ENCODE peak calls at places on chromosomes 16 and 17, in seven cellular contexts. P is activated effector memory CD4-positive, alpha-beta T cell treated with Interleukin-2 at 50 U/mL for 16 hours; D is SJCRH30; E is GM12878; R is NCI-H774; H is OCI-M1; J is mucosa of descending colon. O is an unnamed sample.

GRCh38 chr17:54948380-54948779 is 20.1 kb downstream of the COX11 start:
- DNase-seq in P (no peak), D (peak), E (no peak), R (no peak), H (peak), J (no peak), O (no peak)

GRCh38 chr16:89557230-89557935 is 3.1 kb upstream of the RPL13 start:
- DNase-seq in P (peak), D (peak), E (no peak), R (no peak), H (peak), J (peak), O (no peak)

GRCh38 chr16:4217246-4218131 is 24.4 kb downstream of the SRL start:
- DNase-seq in P (no peak), D (peak), E (no peak), R (no peak), H (no peak), J (no peak), O (no peak)

GRCh38 chr16:30656974-30657865 is 1.0 kb upstream of the FBRS start:
- DNase-seq in P (no peak), D (no peak), E (no peak), R (peak), H (no peak), J (no peak), O (no peak)

GRCh38 chr17:51372345-51373004 is 112.1 kb downstream of the UTP18 start:
- DNase-seq in P (no peak), D (peak), E (peak), R (peak), H (peak), J (no peak), O (no peak)

GRCh38 chr17:64679710-64680216 is 17.7 kb upstream of the SMURF2 start:
- DNase-seq in P (no peak), D (no peak), E (no peak), R (no peak), H (no peak), J (no peak), O (peak)

GRCh38 chr16:69861276-69862030 is 89.7 kb upstream of the CLEC18A start:
- DNase-seq in P (no peak), D (no peak), E (no peak), R (no peak), H (no peak), J (no peak), O (no peak)

GRCh38 chr17:81866440-81867122 is 4.6 kb downstream of the ARHGDIA start:
- DNase-seq in P (no peak), D (no peak), E (no peak), R (no peak), H (peak), J (no peak), O (no peak)

GRCh38 chr16:85401370-85401916 is 211.7 kb upstream of the GSE1 start:
- DNase-seq in P (no peak), D (no peak), E (no peak), R (no peak), H (no peak), J (peak), O (no peak)

GRCh38 chr16:11130978-11131665 is 124.9 kb downstream of the SOCS1 start:
- DNase-seq in P (no peak), D (no peak), E (no peak), R (no peak), H (no peak), J (no peak), O (no peak)

GRCh38 chr16:82199209-82199608 is 29.2 kb upstream of the MPHOSPH6 start:
- DNase-seq in P (no peak), D (no peak), E (no peak), R (no peak), H (no peak), J (no peak), O (no peak)

GRCh38 chr16:89049484-89050118 is 44.1 kb upstream of the ACSF3 start:
- DNase-seq in P (no peak), D (peak), E (no peak), R (no peak), H (no peak), J (peak), O (no peak)

GRCh38 chr17:30530346-30531025 is 53.3 kb downstream of the GOSR1 start:
- DNase-seq in P (no peak), D (no peak), E (no peak), R (no peak), H (no peak), J (no peak), O (no peak)

GRCh38 chr17:31096106-31096436 is 1.3 kb downstream of the NF1 start:
- DNase-seq in P (no peak), D (no peak), E (no peak), R (no peak), H (no peak), J (no peak), O (no peak)

GRCh38 chr16:85615852-85616607 is 2.9 kb downstream of the GSE1 start:
- DNase-seq in P (peak), D (peak), E (peak), R (no peak), H (peak), J (peak), O (no peak)

GRCh38 chr17:28946239-28946638 is 5.1 kb downstream of the PHF12 start:
- DNase-seq in P (no peak), D (no peak), E (no peak), R (no peak), H (no peak), J (no peak), O (no peak)

GRCh38 chr17:45425125-45425983 is 7.3 kb downstream of the ARHGAP27 start:
- DNase-seq in P (no peak), D (peak), E (no peak), R (peak), H (peak), J (peak), O (no peak)

GRCh38 chr17:47807421-47807820 is 14.2 kb downstream of the OSBPL7 start:
- DNase-seq in P (no peak), D (no peak), E (no peak), R (no peak), H (no peak), J (no peak), O (no peak)

GRCh38 chr17:31820691-31821435 is 38.2 kb downstream of the COPRS start:
- DNase-seq in P (no peak), D (no peak), E (no peak), R (no peak), H (no peak), J (no peak), O (no peak)

GRCh38 chr17:16460796-16461605 is 31.0 kb downstream of the LRRC75A start:
- DNase-seq in P (no peak), D (no peak), E (no peak), R (no peak), H (no peak), J (peak), O (no peak)

GRCh38 chr16:71384073-71384724 is 25.7 kb downstream of the CALB2 start:
- DNase-seq in P (no peak), D (no peak), E (no peak), R (no peak), H (no peak), J (no peak), O (no peak)

GRCh38 chr17:3732171-3732570 is 8.5 kb downstream of the HASPIN start:
- DNase-seq in P (no peak), D (no peak), E (peak), R (no peak), H (peak), J (peak), O (no peak)

GRCh38 chr17:74598346-74599022 is 6.4 kb upstream of the CD300LD start:
- DNase-seq in P (no peak), D (no peak), E (no peak), R (no peak), H (no peak), J (no peak), O (no peak)